ENCODE peak calls at places on chromosome 22, in five cellular contexts. C is RWPE1; I is stimulated activated CD4-positive, alpha-beta T cell treated with anti-CD3 and anti-CD28 coated beads, Interleukin-1b, Interleukin-23, amount 100 ng/mL, for 24 hours; H is astrocyte of the spinal cord; Q is fibroblast of the aortic adventitia. R is an unnamed sample.

GRCh38 chr22:47111626-47112373 is 349.4 kb downstream of the TBC1D22A start:
- DNase-seq in C (no peak), I (no peak), H (peak), Q (no peak), R (no peak)

GRCh38 chr22:45877651-45878050 is 99.3 kb downstream of the WNT7B start:
- DNase-seq in C (no peak), I (no peak), H (no peak), Q (no peak), R (no peak)

GRCh38 chr22:24985824-24986214 is 33.3 kb downstream of the KIAA1671 start:
- DNase-seq in C (peak), I (no peak), H (peak), Q (peak), R (no peak)

GRCh38 chr22:41603873-41604332 is 14.3 kb upstream of the PMM1 start:
- DNase-seq in C (no peak), I (no peak), H (peak), Q (no peak), R (no peak)

GRCh38 chr22:18079706-18080230 is 2.0 kb downstream of the PEX26 start:
- DNase-seq in C (no peak), I (no peak), H (no peak), Q (no peak), R (no peak)

GRCh38 chr22:43017525-43018290 is 2.8 kb upstream of the PACSIN2 start:
- DNase-seq in C (no peak), I (no peak), H (no peak), Q (no peak), R (no peak)

GRCh38 chr22:20574920-20575353 is 67.5 kb downstream of the MED15 start:
- DNase-seq in C (no peak), I (no peak), H (no peak), Q (no peak), R (no peak)

GRCh38 chr22:43110927-43111623 is 525 bp downstream of the BIK start:
- DNase-seq in C (no peak), I (no peak), H (no peak), Q (no peak), R (no peak)

GRCh38 chr22:36252754-36253522 is at the start of gene APOL1:
- DNase-seq in C (no peak), I (no peak), H (no peak), Q (peak), R (no peak)

GRCh38 chr22:42676059-42676607 is 26.9 kb upstream of the CYB5R3 start:
- DNase-seq in C (no peak), I (no peak), H (no peak), Q (peak), R (no peak)

GRCh38 chr22:23850136-23850611 is 7.5 kb upstream of the SLC2A11 start:
- DNase-seq in C (no peak), I (no peak), H (no peak), Q (no peak), R (no peak)

GRCh38 chr22:47282851-47283250 is 520.4 kb downstream of the TBC1D22A start:
- DNase-seq in C (no peak), I (no peak), H (no peak), Q (no peak), R (no peak)

GRCh38 chr22:26502688-26503561 is 9.3 kb downstream of the TFIP11 start:
- DNase-seq in C (no peak), I (no peak), H (peak), Q (peak), R (no peak)

GRCh38 chr22:30159561-30160353 is 79.5 kb downstream of the HORMAD2 start:
- DNase-seq in C (peak), I (no peak), H (peak), Q (peak), R (no peak)

GRCh38 chr22:37616205-37617083 is 7.8 kb downstream of the GGA1 start:
- DNase-seq in C (no peak), I (no peak), H (no peak), Q (no peak), R (no peak)

GRCh38 chr22:50125029-50125428 is 35.2 kb downstream of the MOV10L1 start:
- DNase-seq in C (no peak), I (no peak), H (no peak), Q (no peak), R (no peak)

GRCh38 chr22:45549739-45550138 is 47.1 kb downstream of the FBLN1 start:
- DNase-seq in C (no peak), I (no peak), H (no peak), Q (no peak), R (no peak)

GRCh38 chr22:31241200-31241599 is 29.1 kb downstream of the LIMK2 start:
- DNase-seq in C (no peak), I (no peak), H (peak), Q (no peak), R (no peak)

GRCh38 chr22:47294222-47294532 is 531.7 kb downstream of the TBC1D22A start:
- DNase-seq in C (no peak), I (no peak), H (peak), Q (peak), R (no peak)

R was measured in NCI-H187.